ENCODE peak calls at places on chromosomes 16 and 17, in seven cellular contexts. J is HepG2, C is HCT116, A is SK-N-SH, Z is GM12878, I is K562, M is H1. T is an unnamed sample.

GRCh38 chr17:4189280-4189679 is 46.3 kb downstream of the CYB5D2 start:
- DNase-seq in J (no peak), C (no peak), A (no peak), Z (no peak), I (no peak), M (no peak), T (no peak)

GRCh38 chr17:45277992-45278391 is 16.1 kb upstream of the SPATA32 start:
- DNase-seq in J (no peak), C (no peak), A (no peak), Z (no peak), I (no peak), M (no peak), T (no peak)

GRCh38 chr17:45299311-45299710 is 17.5 kb downstream of the MAP3K14 start:
- DNase-seq in J (no peak), C (no peak), A (peak; percentile 65), Z (no peak), I (no peak), M (no peak), T (no peak)

GRCh38 chr17:45584092-45585036 is 93.8 kb upstream of the PLEKHM1 start:
- DNase-seq in J (peak; percentile 46), C (peak; percentile 39), A (peak; percentile 83), Z (no peak), I (peak; percentile 71), M (peak; percentile 88), T (no peak)

GRCh38 chr16:10988164-10988803 is 43.9 kb downstream of the CLEC16A start:
- DNase-seq in J (no peak), C (no peak), A (no peak), Z (no peak), I (peak; percentile 42), M (peak; percentile 65), T (no peak)

GRCh38 chr17:17641621-17642409 is 39.4 kb upstream of the RAI1 start:
- DNase-seq in J (peak; percentile 74), C (peak; percentile 73), A (peak; percentile 74), Z (peak; percentile 46), I (peak; percentile 59), M (peak; percentile 90), T (peak; percentile 65)

GRCh38 chr16:52498640-52499039 is 48.3 kb downstream of the TOX3 start:
- DNase-seq in J (no peak), C (no peak), A (no peak), Z (no peak), I (no peak), M (no peak), T (no peak)

GRCh38 chr17:3639981-3640596 is 3.5 kb downstream of the CTNS start:
- DNase-seq in J (no peak), C (no peak), A (no peak), Z (no peak), I (peak; percentile 58), M (no peak), T (no peak)

GRCh38 chr17:39701784-39702422 is 2.0 kb downstream of the ERBB2 start:
- DNase-seq in J (no peak), C (no peak), A (no peak), Z (no peak), I (no peak), M (no peak), T (no peak)

GRCh38 chr17:79272220-79272619 is 197.6 kb downstream of the ENGASE start:
- DNase-seq in J (no peak), C (no peak), A (peak; percentile 90), Z (no peak), I (no peak), M (no peak), T (no peak)

GRCh38 chr16:86314402-86315025 is 195.8 kb upstream of the FOXF1 start:
- DNase-seq in J (no peak), C (no peak), A (no peak), Z (no peak), I (no peak), M (no peak), T (no peak)

GRCh38 chr17:27384261-27384701 is 72.0 kb upstream of the KSR1 start:
- DNase-seq in J (no peak), C (no peak), A (no peak), Z (no peak), I (no peak), M (no peak), T (no peak)

GRCh38 chr17:49132699-49133364 is at the start of gene B4GALNT2:
- DNase-seq in J (no peak), C (no peak), A (peak; percentile 39), Z (no peak), I (no peak), M (peak; percentile 71), T (no peak)

GRCh38 chr16:12339686-12340085 is 363.2 kb downstream of the SNX29 start:
- DNase-seq in J (no peak), C (no peak), A (no peak), Z (no peak), I (no peak), M (no peak), T (no peak)

GRCh38 chr16:28096974-28097373 is 33.5 kb upstream of the GSG1L start:
- DNase-seq in J (no peak), C (no peak), A (no peak), Z (no peak), I (no peak), M (no peak), T (no peak)

GRCh38 chr17:45221081-45221996 is at the start of gene FMNL1:
- DNase-seq in J (no peak), C (no peak), A (peak; percentile 71), Z (no peak), I (peak; percentile 71), M (peak; percentile 77), T (no peak)

GRCh38 chr17:17667947-17668346 is 13.3 kb upstream of the RAI1 start:
- DNase-seq in J (no peak), C (no peak), A (no peak), Z (no peak), I (no peak), M (no peak), T (no peak)

GRCh38 chr16:63080736-63081135 is 1044.5 kb upstream of the CDH8 start:
- DNase-seq in J (no peak), C (no peak), A (no peak), Z (no peak), I (no peak), M (no peak), T (no peak)
- TF ChIP-seq YY1 in J (no peak), C (no peak), A (no peak), Z (no peak), I (no peak), M (no peak), T (no peak)

GRCh38 chr16:85052536-85052935 is 24.9 kb downstream of the KIAA0513 start:
- DNase-seq in J (no peak), C (no peak), A (no peak), Z (no peak), I (no peak), M (no peak), T (no peak)

GRCh38 chr16:85056211-85056748 is 28.7 kb downstream of the KIAA0513 start:
- DNase-seq in J (peak; percentile 27), C (no peak), A (peak; percentile 46), Z (no peak), I (peak; percentile 61), M (no peak), T (no peak)

GRCh38 chr16:85057212-85057889 is 29.8 kb downstream of the KIAA0513 start:
- DNase-seq in J (peak; percentile 48), C (peak; percentile 19), A (no peak), Z (no peak), I (peak; percentile 89), M (no peak), T (no peak)

GRCh38 chr16:85055503-85056210 is 28.1 kb downstream of the KIAA0513 start:
- DNase-seq in J (peak; percentile 32), C (no peak), A (peak; percentile 43), Z (peak; percentile 92), I (no peak), M (no peak), T (no peak)

GRCh38 chr16:85054948-85055502 is 27.4 kb downstream of the KIAA0513 start:
- DNase-seq in J (no peak), C (no peak), A (no peak), Z (no peak), I (no peak), M (no peak), T (no peak)
- H3K9ac ChIP-seq in J (peak overlapping the region; percentile 32), C (no peak overlapping the region), A (peak overlapping the region; percentile 14), Z (peak overlapping the region; percentile 53), I (peak overlapping the region; percentile 5), M (no peak overlapping the region), T (no peak overlapping the region)

GRCh38 chr17:10003705-10004104 is 98.6 kb upstream of the RCVRN start:
- DNase-seq in J (no peak), C (no peak), A (no peak), Z (no peak), I (no peak), M (no peak), T (no peak)

GRCh38 chr17:9999948-10000695 is 95.1 kb upstream of the RCVRN start:
- DNase-seq in J (no peak), C (no peak), A (no peak), Z (peak; percentile 58), I (no peak), M (no peak), T (no peak)

GRCh38 chr17:9998060-9998459 is 93.0 kb upstream of the RCVRN start:
- DNase-seq in J (no peak), C (no peak), A (no peak), Z (no peak), I (no peak), M (no peak), T (no peak)

DNA sequence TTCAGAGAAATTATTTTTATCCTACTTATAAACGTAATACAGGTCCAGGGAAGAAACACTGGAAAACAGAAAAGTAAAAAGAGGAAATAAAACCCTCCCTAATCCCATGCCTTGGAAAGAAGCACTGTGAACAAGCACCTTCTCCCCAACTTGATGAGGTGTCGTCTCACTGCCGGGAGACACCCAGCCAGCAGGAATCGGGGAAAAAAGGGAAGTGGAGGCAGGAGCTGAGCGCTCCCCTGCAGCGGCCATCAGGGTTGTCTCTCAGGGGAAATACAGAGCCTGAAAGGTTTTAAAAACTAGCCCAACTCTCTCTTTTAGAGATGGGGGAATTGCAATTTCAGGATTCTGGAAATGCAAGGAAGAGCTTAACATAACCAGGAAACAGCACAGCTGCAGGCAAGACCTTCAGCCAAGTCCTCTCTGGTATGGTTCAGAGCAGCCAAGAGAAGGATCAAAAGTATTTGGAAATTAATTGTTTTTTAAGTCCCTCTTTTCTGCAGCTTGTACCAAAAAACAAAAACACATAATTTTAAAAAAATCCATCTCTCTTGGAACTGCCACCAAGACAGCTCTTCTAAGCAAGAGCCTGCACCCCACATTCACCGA is 96.3 kb upstream of the RCVRN start:
- DNase-seq in J (no peak), C (no peak), A (no peak), Z (no peak), I (no peak), M (no peak), T (no peak)
- TF ChIP-seq YY1 in J (no peak), C (no peak), A (no peak), Z (no peak), I (no peak), M (no peak), T (no peak)

DNA sequence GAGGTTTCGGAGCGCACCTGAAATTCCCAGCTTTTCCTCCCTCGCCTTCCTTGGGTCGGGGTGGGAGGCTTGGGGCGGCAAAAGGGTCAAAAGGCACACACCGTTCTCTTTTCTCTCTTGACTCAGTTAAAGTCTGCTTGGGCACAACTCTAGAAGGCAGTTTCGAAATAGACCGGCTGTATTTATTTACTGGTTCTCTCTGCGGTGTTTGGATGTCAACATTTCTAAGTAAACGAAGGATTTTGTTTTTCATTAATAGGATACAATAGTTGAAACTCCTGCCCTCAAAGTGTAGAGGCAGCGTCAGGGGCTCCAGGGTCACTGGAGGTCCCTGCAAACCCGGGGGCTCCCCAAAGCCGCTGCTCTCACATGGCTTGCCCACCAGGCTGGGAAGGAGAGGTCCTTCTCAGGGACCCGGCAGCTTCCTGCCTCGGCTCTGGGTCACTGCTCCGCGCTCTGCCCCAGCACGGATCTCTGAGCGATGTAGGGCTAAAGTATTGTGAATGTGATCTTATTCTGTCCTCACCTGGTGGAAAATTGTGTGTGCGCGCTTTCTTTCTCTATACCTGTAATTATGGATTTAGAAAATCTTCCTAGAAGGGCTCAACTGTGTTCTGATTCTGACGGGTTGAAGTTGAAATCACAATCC is 952 bp downstream of the BMERB1 start:
- DNase-seq in J (no peak), C (no peak), A (peak; percentile 47), Z (no peak), I (no peak), M (peak; percentile 53), T (no peak)
- H3K9ac ChIP-seq in J (no peak overlapping the region), C (peak overlapping the region; percentile 60), A (peak overlapping the region; percentile 62), Z (no peak overlapping the region), I (peak overlapping the region; percentile 59), M (peak overlapping the region; percentile 48), T (peak overlapping the region; percentile 88)